ENCODE peak calls at places on chromosomes 7 and 10, in six cellular contexts. One of them, this sample, is unnamed.

GRCh38 chr7:21108182-21108581 is 319.7 kb upstream of the SP4 start:
- DNase-seq in glutamatergic neuron: no peak
- DNase-seq in fibroblast of villous mesenchyme: no peak
- DNase-seq in activated CD8-positive, alpha-beta T cell treated with anti-CD3 and anti-CD28 coated beads for 36 hours: no peak
- DNase-seq in left ventricle myocardium inferior: no peak
- DNase-seq in B cell: no peak
- DNase-seq in this sample: no peak

GRCh38 chr7:90955641-90956207 is 308.5 kb upstream of the FZD1 start:
- DNase-seq in glutamatergic neuron: no peak
- DNase-seq in fibroblast of villous mesenchyme: no peak
- DNase-seq in activated CD8-positive, alpha-beta T cell treated with anti-CD3 and anti-CD28 coated beads for 36 hours: no peak
- DNase-seq in left ventricle myocardium inferior: no peak
- DNase-seq in B cell: no peak
- DNase-seq in this sample: no peak

GRCh38 chr7:4959881-4960280 is 894 bp upstream of the MMD2 start:
- DNase-seq in glutamatergic neuron: no peak
- DNase-seq in fibroblast of villous mesenchyme: no peak
- DNase-seq in activated CD8-positive, alpha-beta T cell treated with anti-CD3 and anti-CD28 coated beads for 36 hours: no peak
- DNase-seq in left ventricle myocardium inferior: no peak
- DNase-seq in B cell: peak; percentile 60
- DNase-seq in this sample: no peak

GRCh38 chr10:88042162-88043100 is 179.0 kb downstream of the PTEN start:
- DNase-seq in glutamatergic neuron: no peak
- DNase-seq in fibroblast of villous mesenchyme: peak; percentile 95
- DNase-seq in activated CD8-positive, alpha-beta T cell treated with anti-CD3 and anti-CD28 coated beads for 36 hours: no peak
- DNase-seq in left ventricle myocardium inferior: no peak
- DNase-seq in B cell: no peak
- DNase-seq in this sample: peak; percentile 92

GRCh38 chr7:26166681-26167266 is 14.8 kb downstream of the NFE2L3 start:
- DNase-seq in glutamatergic neuron: no peak
- DNase-seq in fibroblast of villous mesenchyme: no peak
- DNase-seq in activated CD8-positive, alpha-beta T cell treated with anti-CD3 and anti-CD28 coated beads for 36 hours: peak; percentile 53
- DNase-seq in left ventricle myocardium inferior: no peak
- DNase-seq in B cell: no peak
- DNase-seq in this sample: no peak

GRCh38 chr7:55140981-55141278 is 122.1 kb downstream of the EGFR start:
- DNase-seq in glutamatergic neuron: no peak
- DNase-seq in fibroblast of villous mesenchyme: no peak
- DNase-seq in activated CD8-positive, alpha-beta T cell treated with anti-CD3 and anti-CD28 coated beads for 36 hours: no peak
- DNase-seq in left ventricle myocardium inferior: no peak
- DNase-seq in B cell: no peak
- DNase-seq in this sample: no peak

GRCh38 chr10:29210469-29210868 is 78.4 kb upstream of the LYZL1 start:
- DNase-seq in glutamatergic neuron: no peak
- DNase-seq in fibroblast of villous mesenchyme: no peak
- DNase-seq in activated CD8-positive, alpha-beta T cell treated with anti-CD3 and anti-CD28 coated beads for 36 hours: no peak
- DNase-seq in left ventricle myocardium inferior: no peak
- DNase-seq in B cell: no peak
- DNase-seq in this sample: no peak

GRCh38 chr10:113476191-113476590 is 76.7 kb upstream of the HABP2 start:
- DNase-seq in glutamatergic neuron: no peak
- DNase-seq in fibroblast of villous mesenchyme: no peak
- DNase-seq in activated CD8-positive, alpha-beta T cell treated with anti-CD3 and anti-CD28 coated beads for 36 hours: no peak
- DNase-seq in left ventricle myocardium inferior: no peak
- DNase-seq in B cell: no peak
- DNase-seq in this sample: no peak

GRCh38 chr10:101301111-101301731 is 52.7 kb upstream of the BTRC start:
- DNase-seq in glutamatergic neuron: no peak
- DNase-seq in fibroblast of villous mesenchyme: peak; percentile 57
- DNase-seq in activated CD8-positive, alpha-beta T cell treated with anti-CD3 and anti-CD28 coated beads for 36 hours: peak; percentile 61
- DNase-seq in left ventricle myocardium inferior: no peak
- DNase-seq in B cell: no peak
- DNase-seq in this sample: peak; percentile 80

GRCh38 chr10:98242823-98243222 is 25.2 kb downstream of the LOXL4 start:
- DNase-seq in glutamatergic neuron: no peak
- DNase-seq in fibroblast of villous mesenchyme: peak; percentile 36
- DNase-seq in activated CD8-positive, alpha-beta T cell treated with anti-CD3 and anti-CD28 coated beads for 36 hours: no peak
- DNase-seq in left ventricle myocardium inferior: no peak
- DNase-seq in B cell: no peak
- DNase-seq in this sample: no peak

GRCh38 chr10:5619366-5620211 is 46.8 kb downstream of the ASB13 start:
- DNase-seq in glutamatergic neuron: no peak
- DNase-seq in fibroblast of villous mesenchyme: peak; percentile 23
- DNase-seq in activated CD8-positive, alpha-beta T cell treated with anti-CD3 and anti-CD28 coated beads for 36 hours: no peak
- DNase-seq in left ventricle myocardium inferior: no peak
- DNase-seq in B cell: no peak
- DNase-seq in this sample: no peak

GRCh38 chr7:151745090-151745638 is 131.8 kb downstream of the PRKAG2 start:
- DNase-seq in glutamatergic neuron: no peak
- DNase-seq in fibroblast of villous mesenchyme: peak; percentile 95
- DNase-seq in activated CD8-positive, alpha-beta T cell treated with anti-CD3 and anti-CD28 coated beads for 36 hours: peak; percentile 82
- DNase-seq in left ventricle myocardium inferior: peak; percentile 73
- DNase-seq in B cell: no peak
- DNase-seq in this sample: peak; percentile 96

GRCh38 chr10:119203006-119203405 is 4.4 kb upstream of the GRK5 start:
- DNase-seq in glutamatergic neuron: no peak
- DNase-seq in fibroblast of villous mesenchyme: peak; percentile 80
- DNase-seq in activated CD8-positive, alpha-beta T cell treated with anti-CD3 and anti-CD28 coated beads for 36 hours: no peak
- DNase-seq in left ventricle myocardium inferior: no peak
- DNase-seq in B cell: no peak
- DNase-seq in this sample: no peak

GRCh38 chr7:95691464-95691863 is 80.9 kb upstream of the DYNC1I1 start:
- DNase-seq in glutamatergic neuron: no peak
- DNase-seq in fibroblast of villous mesenchyme: no peak
- DNase-seq in activated CD8-positive, alpha-beta T cell treated with anti-CD3 and anti-CD28 coated beads for 36 hours: no peak
- DNase-seq in left ventricle myocardium inferior: no peak
- DNase-seq in B cell: no peak
- DNase-seq in this sample: peak; percentile 83

GRCh38 chr10:119542357-119542989 is at the start of gene RGS10:
- DNase-seq in glutamatergic neuron: peak; percentile 74
- DNase-seq in fibroblast of villous mesenchyme: peak; percentile 81
- DNase-seq in activated CD8-positive, alpha-beta T cell treated with anti-CD3 and anti-CD28 coated beads for 36 hours: peak; percentile 90
- DNase-seq in left ventricle myocardium inferior: peak; percentile 84
- DNase-seq in B cell: peak; percentile 81
- DNase-seq in this sample: peak; percentile 85

GRCh38 chr7:15947749-15948148 is 261.3 kb upstream of the MEOX2 start:
- DNase-seq in glutamatergic neuron: no peak
- DNase-seq in fibroblast of villous mesenchyme: no peak
- DNase-seq in activated CD8-positive, alpha-beta T cell treated with anti-CD3 and anti-CD28 coated beads for 36 hours: no peak
- DNase-seq in left ventricle myocardium inferior: no peak
- DNase-seq in B cell: no peak
- DNase-seq in this sample: no peak

GRCh38 chr7:73736885-73737284 is 1.7 kb downstream of the ABHD11 start:
- DNase-seq in glutamatergic neuron: no peak
- DNase-seq in fibroblast of villous mesenchyme: no peak
- DNase-seq in activated CD8-positive, alpha-beta T cell treated with anti-CD3 and anti-CD28 coated beads for 36 hours: no peak
- DNase-seq in left ventricle myocardium inferior: no peak
- DNase-seq in B cell: peak; percentile 8
- DNase-seq in this sample: no peak
- TF ChIP-seq CTCF in glutamatergic neuron: no peak
- TF ChIP-seq CTCF in fibroblast of villous mesenchyme: no peak
- TF ChIP-seq CTCF in activated CD8-positive, alpha-beta T cell treated with anti-CD3 and anti-CD28 coated beads for 36 hours: no peak
- TF ChIP-seq CTCF in left ventricle myocardium inferior: no peak
- TF ChIP-seq CTCF in B cell: no peak
- TF ChIP-seq CTCF in this sample: no peak

GRCh38 chr10:71978988-71979691 is 14.9 kb downstream of the CHST3 start:
- DNase-seq in glutamatergic neuron: no peak
- DNase-seq in fibroblast of villous mesenchyme: no peak
- DNase-seq in activated CD8-positive, alpha-beta T cell treated with anti-CD3 and anti-CD28 coated beads for 36 hours: no peak
- DNase-seq in left ventricle myocardium inferior: no peak
- DNase-seq in B cell: no peak
- DNase-seq in this sample: no peak

GRCh38 chr10:71975891-71976725 is 11.9 kb downstream of the CHST3 start:
- DNase-seq in glutamatergic neuron: no peak
- DNase-seq in fibroblast of villous mesenchyme: peak; percentile 63
- DNase-seq in activated CD8-positive, alpha-beta T cell treated with anti-CD3 and anti-CD28 coated beads for 36 hours: no peak
- DNase-seq in left ventricle myocardium inferior: no peak
- DNase-seq in B cell: no peak
- DNase-seq in this sample: peak; percentile 83

GRCh38 chr10:71980181-71981023 is 16.2 kb downstream of the CHST3 start:
- DNase-seq in glutamatergic neuron: no peak
- DNase-seq in fibroblast of villous mesenchyme: no peak
- DNase-seq in activated CD8-positive, alpha-beta T cell treated with anti-CD3 and anti-CD28 coated beads for 36 hours: no peak
- DNase-seq in left ventricle myocardium inferior: no peak
- DNase-seq in B cell: no peak
- DNase-seq in this sample: no peak

GRCh38 chr10:71979692-71980062 is 15.5 kb downstream of the CHST3 start:
- DNase-seq in glutamatergic neuron: no peak
- DNase-seq in fibroblast of villous mesenchyme: no peak
- DNase-seq in activated CD8-positive, alpha-beta T cell treated with anti-CD3 and anti-CD28 coated beads for 36 hours: no peak
- DNase-seq in left ventricle myocardium inferior: no peak
- DNase-seq in B cell: no peak
- DNase-seq in this sample: no peak

DNA sequence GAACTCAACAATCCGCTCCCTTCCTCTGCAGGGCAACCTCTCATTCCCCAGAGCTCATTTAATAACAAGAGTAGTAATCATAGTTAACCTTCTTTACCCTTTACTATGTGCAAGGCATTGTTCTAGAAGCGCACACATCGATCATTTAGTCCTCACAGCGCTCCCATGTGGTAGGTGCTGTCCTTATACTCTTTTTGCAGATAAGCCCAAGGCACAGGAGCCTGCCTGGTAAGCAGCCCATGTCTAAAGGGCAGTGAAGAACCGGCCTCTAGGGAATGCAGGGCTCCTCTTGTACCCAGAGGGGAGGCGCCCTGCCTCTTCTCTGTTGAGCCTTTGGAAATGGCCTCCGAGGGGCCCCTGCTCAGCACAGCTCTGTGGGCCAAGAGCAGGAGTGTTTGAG is 14.3 kb downstream of the CHST3 start:
- DNase-seq in glutamatergic neuron: no peak
- DNase-seq in fibroblast of villous mesenchyme: no peak
- DNase-seq in activated CD8-positive, alpha-beta T cell treated with anti-CD3 and anti-CD28 coated beads for 36 hours: no peak
- DNase-seq in left ventricle myocardium inferior: no peak
- DNase-seq in B cell: no peak
- DNase-seq in this sample: no peak
- TF ChIP-seq CTCF in glutamatergic neuron: no peak
- TF ChIP-seq CTCF in fibroblast of villous mesenchyme: peak; percentile 36
- TF ChIP-seq CTCF in activated CD8-positive, alpha-beta T cell treated with anti-CD3 and anti-CD28 coated beads for 36 hours: no peak
- TF ChIP-seq CTCF in left ventricle myocardium inferior: peak; percentile 26
- TF ChIP-seq CTCF in B cell: no peak
- TF ChIP-seq CTCF in this sample: no peak

GRCh38 chr7:149849174-149849573 is 11.0 kb downstream of the ZNF862 start:
- DNase-seq in glutamatergic neuron: no peak
- DNase-seq in fibroblast of villous mesenchyme: no peak
- DNase-seq in activated CD8-positive, alpha-beta T cell treated with anti-CD3 and anti-CD28 coated beads for 36 hours: no peak
- DNase-seq in left ventricle myocardium inferior: no peak
- DNase-seq in B cell: no peak
- DNase-seq in this sample: no peak
- TF ChIP-seq CTCF in glutamatergic neuron: no peak
- TF ChIP-seq CTCF in fibroblast of villous mesenchyme: no peak
- TF ChIP-seq CTCF in activated CD8-positive, alpha-beta T cell treated with anti-CD3 and anti-CD28 coated beads for 36 hours: no peak
- TF ChIP-seq CTCF in left ventricle myocardium inferior: no peak
- TF ChIP-seq CTCF in B cell: no peak
- TF ChIP-seq CTCF in this sample: no peak

GRCh38 chr10:46106410-46107255 is 60.6 kb upstream of the MSMB start:
- DNase-seq in glutamatergic neuron: peak; percentile 73
- DNase-seq in fibroblast of villous mesenchyme: peak; percentile 64
- DNase-seq in activated CD8-positive, alpha-beta T cell treated with anti-CD3 and anti-CD28 coated beads for 36 hours: peak; percentile 68
- DNase-seq in left ventricle myocardium inferior: peak; percentile 73
- DNase-seq in B cell: peak; percentile 63
- DNase-seq in this sample: peak; percentile 52
- TF ChIP-seq CTCF in glutamatergic neuron: no peak
- TF ChIP-seq CTCF in fibroblast of villous mesenchyme: no peak
- TF ChIP-seq CTCF in activated CD8-positive, alpha-beta T cell treated with anti-CD3 and anti-CD28 coated beads for 36 hours: no peak
- TF ChIP-seq CTCF in left ventricle myocardium inferior: peak; percentile 44
- TF ChIP-seq CTCF in B cell: peak; percentile 8
- TF ChIP-seq CTCF in this sample: no peak

GRCh38 chr10:61028861-61029361 is 84.9 kb upstream of the RHOBTB1 start:
- DNase-seq in glutamatergic neuron: no peak
- DNase-seq in fibroblast of villous mesenchyme: peak; percentile 36
- DNase-seq in activated CD8-positive, alpha-beta T cell treated with anti-CD3 and anti-CD28 coated beads for 36 hours: no peak
- DNase-seq in left ventricle myocardium inferior: no peak
- DNase-seq in B cell: no peak
- DNase-seq in this sample: no peak

GRCh38 chr10:61021926-61022325 is 77.9 kb upstream of the RHOBTB1 start:
- DNase-seq in glutamatergic neuron: no peak
- DNase-seq in fibroblast of villous mesenchyme: no peak
- DNase-seq in activated CD8-positive, alpha-beta T cell treated with anti-CD3 and anti-CD28 coated beads for 36 hours: no peak
- DNase-seq in left ventricle myocardium inferior: no peak
- DNase-seq in B cell: no peak
- DNase-seq in this sample: no peak

GRCh38 chr10:61023053-61023452 is 79.1 kb upstream of the RHOBTB1 start:
- DNase-seq in glutamatergic neuron: no peak
- DNase-seq in fibroblast of villous mesenchyme: no peak
- DNase-seq in activated CD8-positive, alpha-beta T cell treated with anti-CD3 and anti-CD28 coated beads for 36 hours: no peak
- DNase-seq in left ventricle myocardium inferior: no peak
- DNase-seq in B cell: no peak
- DNase-seq in this sample: no peak

GRCh38 chr10:61020420-61021158 is 76.6 kb upstream of the RHOBTB1 start:
- DNase-seq in glutamatergic neuron: no peak
- DNase-seq in fibroblast of villous mesenchyme: no peak
- DNase-seq in activated CD8-positive, alpha-beta T cell treated with anti-CD3 and anti-CD28 coated beads for 36 hours: no peak
- DNase-seq in left ventricle myocardium inferior: no peak
- DNase-seq in B cell: no peak
- DNase-seq in this sample: no peak

DNA sequence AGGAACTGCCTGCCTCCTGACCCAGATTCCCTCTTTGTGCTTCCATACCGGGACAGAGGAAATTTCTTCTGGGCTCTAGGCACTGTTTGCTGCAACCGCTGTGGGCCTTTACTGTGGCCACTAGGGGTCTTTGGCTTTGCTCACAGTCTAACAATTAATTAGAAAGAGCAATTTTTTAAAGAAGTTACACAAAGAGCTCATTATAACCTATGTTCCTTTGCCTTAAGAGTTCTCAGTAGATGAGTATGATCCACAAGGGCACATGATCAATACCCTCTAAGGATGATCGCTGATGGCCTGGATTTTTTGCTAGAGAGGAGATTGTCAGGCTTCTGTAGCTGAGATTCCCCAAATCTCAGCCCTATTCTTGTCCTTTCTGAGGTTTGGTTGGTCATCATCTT is 80.8 kb upstream of the RHOBTB1 start:
- DNase-seq in glutamatergic neuron: peak; percentile 51
- DNase-seq in fibroblast of villous mesenchyme: peak; percentile 32
- DNase-seq in activated CD8-positive, alpha-beta T cell treated with anti-CD3 and anti-CD28 coated beads for 36 hours: peak; percentile 5
- DNase-seq in left ventricle myocardium inferior: no peak
- DNase-seq in B cell: no peak
- DNase-seq in this sample: peak; percentile 28
- TF ChIP-seq CTCF in glutamatergic neuron: peak; percentile 74
- TF ChIP-seq CTCF in fibroblast of villous mesenchyme: peak; percentile 85
- TF ChIP-seq CTCF in activated CD8-positive, alpha-beta T cell treated with anti-CD3 and anti-CD28 coated beads for 36 hours: peak; percentile 46
- TF ChIP-seq CTCF in left ventricle myocardium inferior: peak; percentile 64
- TF ChIP-seq CTCF in B cell: peak; percentile 72
- TF ChIP-seq CTCF in this sample: no peak

GRCh38 chr7:128916643-128916915 is 6.1 kb upstream of the KCP start:
- DNase-seq in glutamatergic neuron: no peak
- DNase-seq in fibroblast of villous mesenchyme: no peak
- DNase-seq in activated CD8-positive, alpha-beta T cell treated with anti-CD3 and anti-CD28 coated beads for 36 hours: no peak
- DNase-seq in left ventricle myocardium inferior: no peak
- DNase-seq in B cell: no peak
- DNase-seq in this sample: no peak
- TF ChIP-seq CTCF in glutamatergic neuron: no peak
- TF ChIP-seq CTCF in fibroblast of villous mesenchyme: no peak
- TF ChIP-seq CTCF in activated CD8-positive, alpha-beta T cell treated with anti-CD3 and anti-CD28 coated beads for 36 hours: no peak
- TF ChIP-seq CTCF in left ventricle myocardium inferior: no peak
- TF ChIP-seq CTCF in B cell: no peak
- TF ChIP-seq CTCF in this sample: no peak